ENCODE peak calls at places on chromosome 14, in nine cellular contexts. A is astrocyte of the cerebellum; U is heart left ventricle; V is WERI-Rb-1; Z is GM12865; F is adrenal gland; X is activated CD8-positive, alpha-beta T cell treated with anti-CD3 and anti-CD28 coated beads for 36 hours; Q is NB4; B is endothelial cell. I is an unnamed sample.

GRCh38 chr14:31159682-31160296 is 47.8 kb downstream of the HECTD1 start:
- DNase-seq in Q (no peak), Z (no peak), F (peak; percentile 58), U (no peak), B (no peak), X (no peak), V (no peak), A (no peak), I (no peak)

GRCh38 chr14:21024668-21025373 is at the start of gene NDRG2:
- DNase-seq in X (peak; percentile 73), U (peak; percentile 88), F (peak; percentile 88), A (no peak), Q (peak; percentile 72), Z (peak; percentile 10), B (peak; percentile 73), V (peak; percentile 91), I (peak; percentile 87)

GRCh38 chr14:91417983-91418386 is 365 bp upstream of the CCDC88C start:
- DNase-seq in U (no peak), X (peak; percentile 51), F (no peak), Q (peak; percentile 82), V (peak; percentile 45), Z (peak; percentile 85), A (no peak), B (peak; percentile 56), I (peak; percentile 69)

GRCh38 chr14:105132921-105133320 is 35.7 kb downstream of the JAG2 start:
- DNase-seq in B (no peak), F (no peak), V (no peak), Z (no peak), U (no peak), A (no peak), Q (no peak), X (no peak), I (no peak)

GRCh38 chr14:89669209-89669608 is 252.2 kb upstream of the FOXN3 start:
- DNase-seq in Q (peak; percentile 48), F (peak; percentile 22), B (no peak), Z (peak; percentile 64), A (no peak), X (peak; percentile 74), V (no peak), U (peak; percentile 31), I (peak; percentile 51)

GRCh38 chr14:33590891-33591630 is 359.8 kb downstream of the EGLN3 start:
- DNase-seq in A (no peak), X (no peak), V (no peak), U (no peak), F (no peak), Q (no peak), Z (no peak), B (no peak), I (no peak)

GRCh38 chr14:96231731-96232130 is 24.3 kb upstream of the BDKRB1 start:
- DNase-seq in Z (no peak), U (no peak), B (no peak), Q (no peak), F (no peak), X (no peak), V (no peak), A (no peak), I (no peak)

GRCh38 chr14:106657460-106657859 is 1131.1 kb downstream of the TMEM121 start:
- DNase-seq in Q (peak; percentile 28), U (no peak), Z (peak; percentile 54), X (peak; percentile 87), B (no peak), F (no peak), A (no peak), V (peak; percentile 21), I (no peak)

GRCh38 chr14:61153436-61153835 is 127.7 kb downstream of the TMEM30B start:
- DNase-seq in A (no peak), X (no peak), V (no peak), U (no peak), B (no peak), Z (no peak), F (no peak), Q (no peak), I (no peak)

GRCh38 chr14:56170028-56170427 is 51.8 kb downstream of the PELI2 start:
- DNase-seq in F (no peak), U (no peak), Q (no peak), Z (no peak), B (no peak), X (no peak), A (no peak), V (no peak), I (no peak)

GRCh38 chr14:64525354-64525753 is 15.2 kb upstream of the HSPA2 start:
- DNase-seq in A (no peak), V (no peak), Z (no peak), Q (no peak), X (no peak), U (no peak), F (no peak), B (no peak), I (no peak)

GRCh38 chr14:75577724-75578098 is 709 bp upstream of the FLVCR2 start:
- DNase-seq in A (peak; percentile 59), Q (peak; percentile 90), X (peak; percentile 88), F (peak; percentile 94), U (peak; percentile 82), B (peak; percentile 85), V (peak; percentile 83), Z (peak; percentile 88), I (peak; percentile 92)

GRCh38 chr14:100750762-100751699 is 24.3 kb downstream of the DLK1 start:
- DNase-seq in F (peak; percentile 4), Q (no peak), Z (no peak), U (no peak), A (no peak), B (no peak), V (no peak), X (no peak), I (no peak)

DNA sequence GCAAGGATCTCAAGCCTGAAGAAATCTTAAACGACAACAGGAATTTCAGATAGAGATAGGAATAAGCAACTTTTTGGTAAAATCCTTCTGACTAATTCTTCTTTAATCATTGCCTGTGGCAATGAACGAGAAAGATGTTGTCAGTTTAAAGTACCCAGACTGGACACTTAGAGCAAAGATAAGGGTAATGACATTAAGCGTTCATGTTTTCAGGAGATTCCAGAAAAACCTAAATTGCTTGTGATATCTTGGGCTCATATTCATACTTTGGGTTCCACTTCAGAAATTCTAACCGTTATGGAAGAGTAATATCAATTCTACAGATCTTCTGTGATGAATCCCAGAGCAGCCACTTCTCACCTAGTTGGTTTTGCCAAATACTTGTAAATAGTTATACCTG is 73.7 kb upstream of the RHOJ start:
- DNase-seq in A (no peak), V (no peak), X (no peak), F (no peak), Z (no peak), U (no peak), B (no peak), Q (no peak), I (no peak)
- TF ChIP-seq CTCF in A (no peak), V (no peak), X (no peak), F (no peak), Z (no peak), U (no peak), B (no peak), Q (no peak), I (no peak)

GRCh38 chr14:50363734-50364113 is 33.0 kb downstream of the CDKL1 start:
- DNase-seq in U (peak; percentile 19), A (no peak), F (no peak), X (peak; percentile 65), Z (peak; percentile 90), Q (peak; percentile 80), B (no peak), V (no peak), I (no peak)

GRCh38 chr14:50366589-50366988 is 30.1 kb downstream of the CDKL1 start:
- DNase-seq in F (no peak), Z (no peak), B (no peak), V (no peak), U (no peak), Q (no peak), X (no peak), A (no peak), I (no peak)

GRCh38 chr14:50362791-50363733 is 33.6 kb downstream of the CDKL1 start:
- DNase-seq in A (no peak), X (peak; percentile 64), U (no peak), B (no peak), V (no peak), Z (peak; percentile 35), Q (no peak), F (no peak), I (no peak)

GRCh38 chr14:50366115-50366514 is 30.6 kb downstream of the CDKL1 start:
- DNase-seq in X (no peak), A (no peak), F (peak; percentile 47), U (no peak), Z (no peak), V (no peak), B (no peak), Q (no peak), I (no peak)

GRCh38 chr14:50364792-50365191 is 31.9 kb downstream of the CDKL1 start:
- DNase-seq in Z (no peak), U (no peak), B (no peak), Q (no peak), F (no peak), A (no peak), X (no peak), V (no peak), I (no peak)
- TF ChIP-seq CTCF in Z (no peak), U (no peak), B (no peak), Q (no peak), F (no peak), A (no peak), X (no peak), V (no peak), I (no peak)

GRCh38 chr14:53999061-53999488 is 42.5 kb upstream of the BMP4 start:
- DNase-seq in Q (no peak), F (no peak), Z (no peak), B (no peak), A (peak; percentile 84), V (no peak), U (no peak), X (no peak), I (peak; percentile 66)

GRCh38 chr14:54003064-54003463 is 46.4 kb upstream of the BMP4 start:
- DNase-seq in Q (no peak), X (no peak), F (no peak), B (no peak), A (no peak), U (no peak), V (no peak), Z (no peak), I (no peak)

GRCh38 chr14:54002653-54003052 is 46.0 kb upstream of the BMP4 start:
- DNase-seq in F (no peak), Q (no peak), B (no peak), U (no peak), Z (no peak), V (no peak), A (no peak), X (no peak), I (no peak)

GRCh38 chr14:54000341-54000811 is 43.8 kb upstream of the BMP4 start:
- DNase-seq in A (no peak), U (no peak), F (no peak), V (no peak), Z (no peak), B (no peak), Q (no peak), X (no peak), I (no peak)

GRCh38 chr14:54001189-54001878 is 44.7 kb upstream of the BMP4 start:
- DNase-seq in Q (no peak), V (no peak), A (no peak), U (no peak), X (no peak), Z (no peak), B (no peak), F (no peak), I (no peak)
- TF ChIP-seq CTCF in Q (no peak), V (peak; percentile 11), A (no peak), U (no peak), X (no peak), Z (no peak), B (no peak), F (no peak), I (no peak)

GRCh38 chr14:101849125-101849524 is 87.6 kb downstream of the PPP2R5C start:
- DNase-seq in B (no peak), U (no peak), Q (no peak), F (no peak), V (no peak), A (no peak), Z (peak; percentile 73), X (no peak), I (no peak)
- TF ChIP-seq CTCF in B (no peak), U (no peak), Q (no peak), F (no peak), V (no peak), A (no peak), Z (no peak), X (no peak), I (no peak)

I was measured in lower lobe of right lung.